ENCODE peak calls at places on chromosomes 4 and X, in four cellular contexts. One of them, this sample, is unnamed.

GRCh38 chr4:168923526-168924194 is 86.4 kb downstream of the CBR4 start:
- DNase-seq in IMR-90: peak; percentile 86
- DNase-seq in brain microvascular endothelial cell: peak; percentile 71
- DNase-seq in GM12865: peak; percentile 76
- DNase-seq in this sample: peak; percentile 86

GRCh38 chr4:67465032-67465762 is 80.1 kb downstream of the CENPC start:
- DNase-seq in IMR-90: peak; percentile 55
- DNase-seq in brain microvascular endothelial cell: peak; percentile 40
- DNase-seq in GM12865: no peak
- DNase-seq in this sample: no peak

GRCh38 chr4:38311495-38311894 is 351.3 kb downstream of the PTTG2 start:
- DNase-seq in IMR-90: no peak
- DNase-seq in GM12865: no peak
- DNase-seq in brain microvascular endothelial cell: no peak
- DNase-seq in this sample: no peak

GRCh38 chr4:47349323-47349722 is 114.2 kb downstream of the COMMD8 start:
- DNase-seq in IMR-90: peak; percentile 89
- DNase-seq in brain microvascular endothelial cell: peak; percentile 90
- DNase-seq in GM12865: no peak
- DNase-seq in this sample: peak; percentile 25

GRCh38 chr4:85147481-85148076 is 181.1 kb upstream of the WDFY3 start:
- DNase-seq in IMR-90: peak; percentile 54
- DNase-seq in brain microvascular endothelial cell: peak; percentile 59
- DNase-seq in GM12865: peak; percentile 67
- DNase-seq in this sample: peak; percentile 78

GRCh38 chrX:104565791-104566687 is at the start of gene IL1RAPL2:
- DNase-seq in brain microvascular endothelial cell: no peak
- DNase-seq in GM12865: peak; percentile 0
- DNase-seq in IMR-90: no peak
- DNase-seq in this sample: peak; percentile 28

GRCh38 chrX:107673401-107673800 is 45.1 kb downstream of the PRPS1 start:
- DNase-seq in IMR-90: no peak
- DNase-seq in GM12865: no peak
- DNase-seq in brain microvascular endothelial cell: no peak
- DNase-seq in this sample: no peak

GRCh38 chr4:84379881-84380618 is 119.0 kb downstream of the NKX6-1 start:
- DNase-seq in IMR-90: no peak
- DNase-seq in brain microvascular endothelial cell: peak; percentile 47
- DNase-seq in GM12865: no peak
- DNase-seq in this sample: peak; percentile 90

GRCh38 chrX:42738552-42738951 is 39.4 kb downstream of the PPP1R2C start:
- DNase-seq in IMR-90: no peak
- DNase-seq in brain microvascular endothelial cell: no peak
- DNase-seq in GM12865: no peak
- DNase-seq in this sample: no peak

GRCh38 chr4:156959298-156959702 is 12.3 kb downstream of the PDGFC start:
- DNase-seq in brain microvascular endothelial cell: no peak
- DNase-seq in IMR-90: peak; percentile 87
- DNase-seq in GM12865: no peak
- DNase-seq in this sample: no peak

GRCh38 chrX:48689143-48689920 is 5.7 kb downstream of the WAS start:
- DNase-seq in IMR-90: no peak
- DNase-seq in GM12865: no peak
- DNase-seq in brain microvascular endothelial cell: no peak
- DNase-seq in this sample: no peak

GRCh38 chrX:1224954-1225353 is 12.5 kb upstream of the CRLF2 start:
- DNase-seq in brain microvascular endothelial cell: no peak
- DNase-seq in IMR-90: no peak
- DNase-seq in GM12865: peak; percentile 76
- DNase-seq in this sample: no peak

GRCh38 chr4:41264212-41264611 is 7.5 kb downstream of the UCHL1 start:
- DNase-seq in brain microvascular endothelial cell: no peak
- DNase-seq in GM12865: no peak
- DNase-seq in IMR-90: no peak
- DNase-seq in this sample: no peak

GRCh38 chr4:98688416-98689290 is 30.2 kb upstream of the TSPAN5 start:
- DNase-seq in IMR-90: peak; percentile 70
- DNase-seq in GM12865: no peak
- DNase-seq in brain microvascular endothelial cell: peak; percentile 63
- DNase-seq in this sample: peak; percentile 80

GRCh38 chr4:184746532-184746870 is 12.6 kb upstream of the CENPU start:
- DNase-seq in brain microvascular endothelial cell: peak; percentile 72
- DNase-seq in IMR-90: peak; percentile 82
- DNase-seq in GM12865: no peak
- DNase-seq in this sample: peak; percentile 91

GRCh38 chr4:140188975-140189374 is 35.0 kb upstream of the MAML3 start:
- DNase-seq in brain microvascular endothelial cell: peak; percentile 55
- DNase-seq in GM12865: no peak
- DNase-seq in IMR-90: peak; percentile 64
- DNase-seq in this sample: peak; percentile 81

GRCh38 chr4:1004071-1004418 is 7.4 kb upstream of the FGFRL1 start:
- DNase-seq in IMR-90: no peak
- DNase-seq in GM12865: no peak
- DNase-seq in brain microvascular endothelial cell: no peak
- DNase-seq in this sample: no peak

GRCh38 chrX:134115270-134115669 is 121.7 kb upstream of the CCDC160 start:
- DNase-seq in IMR-90: no peak
- DNase-seq in GM12865: no peak
- DNase-seq in brain microvascular endothelial cell: no peak
- DNase-seq in this sample: no peak

GRCh38 chr4:108425988-108426387 is 194.4 kb upstream of the RPL34 start:
- DNase-seq in IMR-90: peak; percentile 94
- DNase-seq in brain microvascular endothelial cell: peak; percentile 55
- DNase-seq in GM12865: no peak
- DNase-seq in this sample: peak; percentile 87

GRCh38 chr4:176422511-176422910 is 102.7 kb downstream of the SPCS3 start:
- DNase-seq in brain microvascular endothelial cell: no peak
- DNase-seq in IMR-90: no peak
- DNase-seq in GM12865: no peak
- DNase-seq in this sample: no peak

GRCh38 chrX:9913041-9913440 is 54.1 kb upstream of the CLDN34 start:
- DNase-seq in GM12865: no peak
- DNase-seq in IMR-90: peak; percentile 43
- DNase-seq in brain microvascular endothelial cell: no peak
- DNase-seq in this sample: peak; percentile 33

GRCh38 chrX:12011075-12011474 is 127.2 kb upstream of the FRMPD4 start:
- DNase-seq in brain microvascular endothelial cell: peak; percentile 39
- DNase-seq in GM12865: no peak
- DNase-seq in IMR-90: peak; percentile 81
- DNase-seq in this sample: peak; percentile 68

GRCh38 chr4:169080970-169081369 is 70.9 kb upstream of the CBR4 start:
- DNase-seq in GM12865: no peak
- DNase-seq in IMR-90: peak; percentile 57
- DNase-seq in brain microvascular endothelial cell: peak; percentile 30
- DNase-seq in this sample: peak; percentile 75

GRCh38 chr4:28443786-28444412 is 1583.3 kb downstream of the STIM2 start:
- DNase-seq in IMR-90: peak; percentile 15
- DNase-seq in GM12865: no peak
- DNase-seq in brain microvascular endothelial cell: no peak
- DNase-seq in this sample: peak; percentile 58

GRCh38 chr4:137664416-137664815 is 132.1 kb upstream of the PCDH18 start:
- DNase-seq in brain microvascular endothelial cell: no peak
- DNase-seq in IMR-90: peak; percentile 51
- DNase-seq in GM12865: no peak
- DNase-seq in this sample: peak; percentile 72

GRCh38 chrX:30957753-30958152 is 68.7 kb upstream of the TAB3 start:
- DNase-seq in IMR-90: peak; percentile 1
- DNase-seq in GM12865: no peak
- DNase-seq in brain microvascular endothelial cell: peak; percentile 48
- DNase-seq in this sample: peak; percentile 35

GRCh38 chr4:55543858-55544257 is 2.9 kb downstream of the CLOCK start:
- DNase-seq in GM12865: no peak
- DNase-seq in IMR-90: peak; percentile 27
- DNase-seq in brain microvascular endothelial cell: no peak
- DNase-seq in this sample: peak; percentile 43
- H3K4me3 ChIP-seq in GM12865: no peak overlapping the region
- H3K4me3 ChIP-seq in IMR-90: no peak overlapping the region
- H3K4me3 ChIP-seq in brain microvascular endothelial cell: no peak overlapping the region
- H3K4me3 ChIP-seq in this sample: no peak overlapping the region

GRCh38 chr4:183012862-183013855 is 85.9 kb upstream of the WWC2 start:
- DNase-seq in brain microvascular endothelial cell: no peak
- DNase-seq in GM12865: no peak
- DNase-seq in IMR-90: no peak
- DNase-seq in this sample: no peak
- TF ChIP-seq CTCF in brain microvascular endothelial cell: no peak
- TF ChIP-seq CTCF in GM12865: no peak
- TF ChIP-seq CTCF in IMR-90: no peak
- TF ChIP-seq CTCF in this sample: no peak

GRCh38 chr4:87103086-87103485 is 117.3 kb downstream of the KLHL8 start:
- DNase-seq in brain microvascular endothelial cell: peak; percentile 29
- DNase-seq in GM12865: no peak
- DNase-seq in IMR-90: no peak
- DNase-seq in this sample: peak; percentile 9
- H3K4me3 ChIP-seq in brain microvascular endothelial cell: no peak overlapping the region
- H3K4me3 ChIP-seq in GM12865: no peak overlapping the region
- H3K4me3 ChIP-seq in IMR-90: no peak overlapping the region
- H3K4me3 ChIP-seq in this sample: no peak overlapping the region

DNA sequence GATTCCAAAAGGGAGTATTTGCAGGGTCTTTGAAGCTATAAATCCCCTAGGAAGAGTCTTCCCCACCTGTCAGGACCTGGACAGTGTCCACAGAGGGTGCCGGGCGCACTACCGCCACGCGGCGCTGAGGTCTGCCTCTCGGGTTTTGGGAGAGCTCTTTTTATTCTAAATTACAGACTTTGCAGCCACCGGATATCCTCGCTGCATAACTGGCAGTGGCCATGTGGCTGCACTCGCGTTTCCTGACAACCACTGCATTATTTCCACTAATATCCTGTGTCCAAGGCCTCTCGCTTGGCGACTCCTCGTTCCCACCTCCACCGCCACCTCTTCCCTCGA is 608 bp upstream of the TMEM131L start:
- DNase-seq in brain microvascular endothelial cell: peak; percentile 70
- DNase-seq in IMR-90: peak; percentile 61
- DNase-seq in GM12865: peak; percentile 74
- DNase-seq in this sample: peak; percentile 59
- TF ChIP-seq CTCF in brain microvascular endothelial cell: peak; percentile 47
- TF ChIP-seq CTCF in IMR-90: no peak
- TF ChIP-seq CTCF in GM12865: no peak
- TF ChIP-seq CTCF in this sample: peak; percentile 9

DNA sequence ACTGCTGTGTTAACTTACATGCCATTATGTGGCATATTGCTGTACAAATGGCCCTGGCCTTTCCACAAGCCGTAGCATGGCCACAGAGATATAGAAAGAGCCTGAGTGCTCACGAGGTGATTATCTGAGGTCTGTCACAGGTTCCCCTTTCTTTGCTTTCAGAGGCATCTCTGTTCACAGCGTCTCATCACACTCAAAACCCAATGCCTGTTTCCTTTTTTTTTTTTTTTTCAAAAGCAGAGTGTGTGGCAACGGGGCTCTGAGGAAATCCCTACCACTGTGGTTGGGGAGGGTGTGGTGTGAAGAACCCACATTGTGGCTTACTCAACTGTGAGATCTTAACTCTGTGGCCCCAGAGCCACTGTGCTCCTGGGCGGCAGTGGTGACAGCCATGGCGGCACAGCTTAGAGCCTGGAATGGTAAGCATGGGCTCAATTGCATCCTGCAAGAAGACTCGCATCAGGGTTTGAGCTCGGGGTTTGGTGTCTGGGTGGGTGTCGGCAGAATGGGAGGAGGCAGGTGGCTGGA is 30.8 kb downstream of the RTL5 start:
- DNase-seq in GM12865: peak; percentile 84
- DNase-seq in IMR-90: no peak
- DNase-seq in brain microvascular endothelial cell: no peak
- DNase-seq in this sample: no peak
- H3K4me3 ChIP-seq in GM12865: no peak overlapping the region
- H3K4me3 ChIP-seq in IMR-90: no peak overlapping the region
- H3K4me3 ChIP-seq in brain microvascular endothelial cell: no peak overlapping the region
- H3K4me3 ChIP-seq in this sample: no peak overlapping the region

GRCh38 chrX:15465896-15466651 is 27.1 kb downstream of the PIR start:
- DNase-seq in IMR-90: peak; percentile 7
- DNase-seq in GM12865: peak; percentile 3
- DNase-seq in brain microvascular endothelial cell: no peak
- DNase-seq in this sample: peak; percentile 70
- TF ChIP-seq CTCF in IMR-90: no peak
- TF ChIP-seq CTCF in GM12865: no peak
- TF ChIP-seq CTCF in brain microvascular endothelial cell: peak; percentile 15
- TF ChIP-seq CTCF in this sample: no peak

GRCh38 chrX:71534773-71535544 is 2.1 kb downstream of the OGT start:
- DNase-seq in GM12865: no peak
- DNase-seq in brain microvascular endothelial cell: no peak
- DNase-seq in IMR-90: no peak
- DNase-seq in this sample: no peak
- H3K4me3 ChIP-seq in GM12865: peak overlapping the region; percentile 85
- H3K4me3 ChIP-seq in brain microvascular endothelial cell: peak overlapping the region; percentile 88
- H3K4me3 ChIP-seq in IMR-90: peak overlapping the region; percentile 81
- H3K4me3 ChIP-seq in this sample: peak overlapping the region; percentile 89

DNA sequence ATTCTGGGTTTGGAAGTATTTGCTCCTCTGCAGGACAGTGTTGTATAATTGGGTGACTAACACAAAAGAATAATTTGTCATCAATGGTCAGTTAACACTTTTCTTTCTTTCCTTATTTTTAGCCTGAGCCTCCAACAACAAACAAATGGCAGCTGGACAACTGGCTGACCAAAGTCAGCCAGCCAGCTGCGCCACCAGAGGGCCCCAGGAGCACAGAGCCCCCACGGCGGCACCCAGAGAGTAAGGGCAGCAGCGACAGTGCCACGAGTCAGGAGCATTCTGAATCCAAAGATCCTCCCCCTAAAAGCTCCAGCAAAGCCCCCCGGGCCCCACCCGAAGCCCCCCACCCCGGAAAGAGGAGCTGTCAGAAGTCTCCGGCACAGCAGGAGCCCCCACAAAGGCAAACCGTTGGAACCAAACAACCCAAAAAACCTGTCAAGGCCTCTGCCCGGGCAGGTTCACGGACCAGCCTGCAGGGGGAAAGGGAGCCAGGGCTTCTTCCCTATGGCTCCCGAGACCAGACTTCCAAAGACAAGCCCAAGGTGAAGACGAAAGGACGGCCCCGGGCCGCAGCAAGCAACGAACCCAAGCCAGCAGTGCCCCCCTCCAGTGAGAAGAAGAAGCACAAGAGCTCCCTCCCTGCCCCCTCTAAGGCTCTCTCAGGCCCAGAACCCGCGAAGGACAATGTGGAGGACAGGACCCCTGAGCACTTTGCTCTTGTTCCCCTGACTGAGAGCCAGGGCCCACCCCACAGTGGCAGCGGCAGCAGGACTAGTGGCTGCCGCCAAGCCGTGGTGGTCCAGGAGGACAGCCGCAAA is 106.0 kb downstream of the KLHL8 start:
- DNase-seq in brain microvascular endothelial cell: no peak
- DNase-seq in IMR-90: no peak
- DNase-seq in GM12865: no peak
- DNase-seq in this sample: no peak
- TF ChIP-seq CTCF in brain microvascular endothelial cell: peak; percentile 32
- TF ChIP-seq CTCF in IMR-90: peak; percentile 2
- TF ChIP-seq CTCF in GM12865: no peak
- TF ChIP-seq CTCF in this sample: no peak

This sample was measured in fibroblast of mammary gland.